ENCODE peak calls at places on chromosome 1, in four cellular contexts. N, H, U and V are unnamed samples.

GRCh38 chr1:112509005-112509659 is 367 bp downstream of the WNT2B start:
- DNase-seq in N (peak; percentile 59), H (peak; percentile 73), U (no peak), V (no peak)

GRCh38 chr1:205360166-205360565 is 3.4 kb upstream of the KLHDC8A start:
- DNase-seq in H (peak; percentile 25), N (no peak), U (no peak), V (no peak)

GRCh38 chr1:95916616-95917015 is 682.6 kb downstream of the RWDD3 start:
- DNase-seq in H (no peak), N (no peak), U (no peak), V (no peak)

GRCh38 chr1:111334169-111334568 is 43.5 kb downstream of the CHIA start:
- DNase-seq in H (no peak), N (no peak), U (peak; percentile 11), V (no peak)

GRCh38 chr1:942411-942821 is 16.6 kb downstream of the NOC2L start:
- DNase-seq in H (no peak), U (no peak), N (no peak), V (no peak)

GRCh38 chr1:79549191-79549590 is 542.7 kb upstream of the ADGRL4 start:
- DNase-seq in H (no peak), N (no peak), U (no peak), V (no peak)

GRCh38 chr1:44808938-44809917 is 905 bp downstream of the BTBD19 start:
- DNase-seq in H (peak; percentile 80), U (no peak), N (no peak), V (no peak)

GRCh38 chr1:2587071-2587859 is 688 bp downstream of the PRXL2B start:
- DNase-seq in U (no peak), N (no peak), H (no peak), V (no peak)

GRCh38 chr1:56838726-56839125 is 15.9 kb upstream of the C8A start:
- DNase-seq in H (no peak), U (no peak), N (no peak), V (no peak)

GRCh38 chr1:214404571-214405213 is 123.7 kb downstream of the SMYD2 start:
- DNase-seq in U (no peak), H (no peak), N (peak; percentile 53), V (no peak)

GRCh38 chr1:214683596-214683995 is 80.6 kb downstream of the CENPF start:
- DNase-seq in H (no peak), N (no peak), U (no peak), V (no peak)

GRCh38 chr1:92210701-92211100 is 7.0 kb upstream of the C1orf146 start:
- DNase-seq in U (no peak), N (no peak), H (no peak), V (no peak)

GRCh38 chr1:63984257-63984626 is 210.4 kb downstream of the ROR1 start:
- DNase-seq in N (no peak), U (no peak), H (no peak), V (no peak)

GRCh38 chr1:213123532-213123931 is 72.5 kb downstream of the RPS6KC1 start:
- DNase-seq in U (peak; percentile 11), H (no peak), N (no peak), V (no peak)

GRCh38 chr1:20846461-20847374 is 59.6 kb upstream of the HP1BP3 start:
- DNase-seq in U (no peak), N (no peak), H (no peak), V (no peak)

GRCh38 chr1:23848673-23849616 is 19.1 kb downstream of the FUCA1 start:
- DNase-seq in N (no peak), U (no peak), H (no peak), V (no peak)

GRCh38 chr1:61241411-61241838 is 159.1 kb downstream of the NFIA start:
- DNase-seq in U (no peak), H (no peak), N (no peak), V (no peak)

GRCh38 chr1:104780470-104781078 is 1030.9 kb downstream of the AMY1C start:
- DNase-seq in N (no peak), U (no peak), H (no peak), V (no peak)
- TF ChIP-seq CTCF in N (peak; percentile 85), U (peak; percentile 41), H (peak; percentile 72), V (peak; percentile 91)

DNA sequence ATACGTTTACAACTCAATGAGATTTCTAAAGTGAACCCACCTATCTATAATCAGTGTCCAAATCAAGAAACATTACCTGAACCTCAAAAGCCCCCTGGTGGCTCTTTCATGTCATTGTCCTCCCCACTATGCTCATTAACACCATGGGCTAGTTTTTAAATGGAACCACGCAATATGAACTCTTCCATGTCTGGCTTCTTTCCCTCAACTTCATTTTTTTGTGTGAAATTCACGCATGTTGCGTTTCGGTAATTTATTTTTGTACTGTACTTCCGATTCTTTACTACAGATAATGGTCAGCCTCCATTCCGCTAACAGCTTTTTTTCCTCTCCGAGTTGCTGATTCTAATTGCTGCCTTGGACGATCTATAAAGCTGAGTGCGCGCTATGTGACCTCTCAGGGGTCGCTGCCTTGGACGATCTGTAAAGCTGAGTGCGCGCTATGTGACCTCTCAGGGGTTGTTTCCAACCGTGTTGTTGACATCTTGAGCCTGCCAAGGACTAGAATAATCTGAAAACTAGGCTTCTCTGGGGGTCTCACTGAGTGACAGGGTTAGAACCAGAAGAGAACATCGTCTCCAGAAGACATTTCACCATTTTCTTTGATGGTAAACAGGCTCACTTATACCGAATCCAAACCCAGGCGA is 1.1 kb upstream of the CACYBP start:
- DNase-seq in U (no peak), H (no peak), N (peak; percentile 48), V (no peak)
- TF ChIP-seq CTCF in U (peak; percentile 78), H (peak; percentile 80), N (peak; percentile 91), V (peak; percentile 93)

GRCh38 chr1:209601809-209602657 is 18.5 kb downstream of the CAMK1G start:
- DNase-seq in H (no peak), N (no peak), U (no peak), V (no peak)
- TF ChIP-seq CTCF in H (peak; percentile 69), N (no peak), U (peak; percentile 77), V (peak; percentile 73)

GRCh38 chr1:12371053-12371452 is 141.2 kb downstream of the VPS13D start:
- DNase-seq in U (no peak), H (no peak), N (no peak), V (no peak)

GRCh38 chr1:12372761-12373160 is 142.9 kb downstream of the VPS13D start:
- DNase-seq in U (no peak), H (no peak), N (no peak), V (no peak)

GRCh38 chr1:12380316-12381249 is 150.8 kb downstream of the VPS13D start:
- DNase-seq in U (no peak), H (no peak), N (no peak), V (no peak)

GRCh38 chr1:12372180-12372579 is 142.3 kb downstream of the VPS13D start:
- DNase-seq in N (no peak), H (no peak), U (no peak), V (no peak)

DNA sequence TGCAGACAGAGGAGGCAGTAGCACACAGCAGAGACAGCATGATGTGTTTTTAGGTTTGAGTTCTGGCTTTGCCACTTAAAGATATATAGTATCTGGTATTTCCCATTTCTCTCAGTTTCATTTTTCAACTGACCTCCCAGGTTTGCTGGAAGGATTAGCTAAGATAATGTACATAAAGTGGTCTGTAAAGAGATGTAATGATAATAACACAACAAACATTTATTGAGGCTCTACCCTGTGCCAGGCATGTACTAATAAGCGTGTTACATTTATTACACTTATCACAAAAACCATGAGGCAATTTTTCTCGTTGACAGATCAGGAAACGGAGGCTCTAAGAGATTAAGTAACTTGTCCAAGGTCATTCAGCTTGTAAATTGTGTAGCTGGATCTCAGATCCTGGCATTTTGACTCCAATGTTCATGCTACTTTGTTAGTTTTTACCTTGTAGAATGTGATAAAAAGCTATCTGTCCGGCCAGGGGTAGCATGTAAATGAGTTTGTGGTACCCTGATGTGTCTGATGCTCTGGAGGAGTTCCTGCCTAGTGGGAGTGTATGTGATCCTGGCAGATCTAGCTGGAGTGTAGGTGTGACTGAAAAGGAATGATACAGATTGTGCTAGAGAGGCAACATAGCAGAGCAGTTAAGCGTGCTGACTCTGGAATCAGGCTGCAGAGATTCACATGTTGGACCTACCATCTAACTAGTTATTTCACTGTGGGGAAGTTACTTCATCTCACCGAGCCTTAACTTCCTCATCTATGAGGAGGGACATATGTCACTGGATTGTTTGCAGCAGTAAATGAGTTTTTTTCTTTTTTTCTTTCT is 146.6 kb downstream of the VPS13D start:
- DNase-seq in H (no peak), U (no peak), N (no peak), V (no peak)
- TF ChIP-seq CTCF in H (no peak), U (no peak), N (no peak), V (no peak)

GRCh38 chr1:119228318-119228717 is 87.9 kb upstream of the WARS2 start:
- DNase-seq in U (no peak), H (no peak), N (no peak), V (no peak)

GRCh38 chr1:119226880-119227279 is 86.4 kb upstream of the WARS2 start:
- DNase-seq in H (no peak), N (no peak), U (no peak), V (no peak)

GRCh38 chr1:119227446-119227845 is 87.0 kb upstream of the WARS2 start:
- DNase-seq in U (no peak), N (no peak), H (no peak), V (no peak)

GRCh38 chr1:119225270-119225669 is 84.8 kb upstream of the WARS2 start:
- DNase-seq in U (no peak), N (no peak), H (no peak), V (no peak)

GRCh38 chr1:119225831-119226230 is 85.4 kb upstream of the WARS2 start:
- DNase-seq in U (no peak), H (no peak), N (no peak), V (no peak)
- TF ChIP-seq CTCF in U (no peak), H (no peak), N (no peak), V (peak; percentile 37)

DNA sequence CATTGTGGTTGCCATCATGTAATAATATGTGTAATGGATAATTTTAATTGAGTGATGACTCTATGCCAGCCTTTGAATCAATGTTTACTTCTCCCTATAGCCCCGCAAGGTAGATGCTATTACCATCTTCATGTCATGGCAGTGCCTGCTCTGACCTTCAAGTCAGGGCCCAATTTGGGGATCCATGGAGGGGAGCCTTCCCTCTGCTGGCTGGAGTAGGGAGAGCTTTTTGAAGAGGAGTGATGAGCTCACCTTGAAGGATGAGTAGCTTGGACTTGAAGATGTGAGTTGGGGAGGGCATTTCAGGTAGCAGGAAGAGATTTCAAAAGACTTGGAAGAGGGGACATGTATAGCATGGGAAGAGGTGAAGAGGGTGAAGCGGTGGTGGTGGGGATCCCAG is 189.2 kb downstream of the FOXD2 start:
- DNase-seq in U (no peak), N (peak; percentile 20), H (no peak), V (no peak)
- TF ChIP-seq CTCF in U (no peak), N (no peak), H (no peak), V (no peak)

DNA sequence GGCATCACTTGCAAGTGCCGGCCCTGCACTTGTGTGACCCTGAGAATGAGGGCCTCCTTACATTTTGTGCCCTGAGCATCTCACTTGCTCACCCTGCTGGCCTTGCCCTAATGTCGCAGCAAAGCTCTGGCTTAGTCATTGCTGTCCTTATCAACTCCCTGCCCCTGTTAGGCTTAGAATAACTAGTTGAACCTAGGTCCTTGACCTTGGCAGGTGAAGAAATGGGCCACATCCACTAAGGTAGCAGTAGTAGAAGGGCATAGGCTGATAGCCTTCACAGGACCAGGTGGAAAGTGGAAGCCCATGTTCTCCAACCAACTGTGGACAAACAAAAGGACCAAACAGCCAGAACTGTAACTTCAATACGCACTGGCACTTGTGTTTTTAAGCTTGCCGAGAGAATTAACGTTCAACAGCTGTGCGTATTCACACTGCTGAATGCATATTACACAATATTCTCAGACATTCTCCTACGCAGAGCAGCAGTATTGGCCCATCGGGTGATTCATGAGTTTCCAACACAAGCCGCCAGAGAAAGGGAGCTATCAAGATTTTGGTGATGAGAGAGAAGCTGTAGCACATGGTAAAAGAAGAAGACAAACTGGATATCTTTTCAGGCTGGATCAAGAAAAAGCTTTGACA is 27.7 kb upstream of the PTGFRN start:
- DNase-seq in N (no peak), H (no peak), U (peak; percentile 18), V (no peak)
- TF ChIP-seq CTCF in N (no peak), H (no peak), U (peak; percentile 15), V (peak; percentile 28)